ENCODE peak calls at places on chromosomes 3 and 15, in seven cellular contexts. E is NCI-H1105; X is GM19239; Q is iris pigment epithelial cell; D is A172; Z is transverse colon; G is CD8-positive, alpha-beta memory T cell. T is an unnamed sample.

GRCh38 chr3:177694316-177694715 is 497.0 kb upstream of the TBL1XR1 start:
- DNase-seq in E (no peak), X (no peak), Q (peak), D (no peak), Z (no peak), G (no peak), T (peak)

GRCh38 chr15:51720201-51720995 is 17.1 kb downstream of the LYSMD2 start:
- DNase-seq in E (no peak), X (no peak), Q (no peak), D (no peak), Z (no peak), G (no peak), T (no peak)

GRCh38 chr15:60932051-60932915 is 296.8 kb downstream of the RORA start:
- DNase-seq in E (no peak), X (no peak), Q (peak), D (peak), Z (no peak), G (peak), T (peak)

GRCh38 chr3:186213946-186214345 is 105.1 kb upstream of the ETV5 start:
- DNase-seq in E (no peak), X (no peak), Q (peak), D (peak), Z (no peak), G (no peak), T (no peak)

GRCh38 chr15:39198044-39198625 is 382.7 kb upstream of the THBS1 start:
- DNase-seq in E (no peak), X (no peak), Q (no peak), D (no peak), Z (no peak), G (no peak), T (no peak)

GRCh38 chr3:112744825-112745566 is 101.7 kb downstream of the CD200R1L start:
- DNase-seq in E (no peak), X (no peak), Q (no peak), D (no peak), Z (no peak), G (no peak), T (no peak)

GRCh38 chr3:194268659-194269487 is 82.3 kb downstream of the CPN2 start:
- DNase-seq in E (no peak), X (no peak), Q (no peak), D (no peak), Z (peak), G (no peak), T (no peak)

GRCh38 chr3:89577517-89578252 is 470.3 kb downstream of the EPHA3 start:
- DNase-seq in E (no peak), X (no peak), Q (no peak), D (no peak), Z (no peak), G (no peak), T (no peak)

GRCh38 chr3:168803536-168803935 is 707.8 kb upstream of the GOLIM4 start:
- DNase-seq in E (no peak), X (no peak), Q (peak), D (no peak), Z (no peak), G (no peak), T (peak)

GRCh38 chr3:38560996-38561717 is 65.0 kb downstream of the EXOG start:
- DNase-seq in E (no peak), X (no peak), Q (no peak), D (no peak), Z (no peak), G (no peak), T (no peak)

GRCh38 chr3:132432639-132433038 is 15.3 kb downstream of the DNAJC13 start:
- DNase-seq in E (no peak), X (no peak), Q (peak), D (peak), Z (no peak), G (no peak), T (peak)

GRCh38 chr3:95272791-95273190 is 1209.9 kb downstream of the NSUN3 start:
- DNase-seq in E (no peak), X (no peak), Q (no peak), D (no peak), Z (no peak), G (no peak), T (no peak)

GRCh38 chr3:64023187-64023860 is at the start of gene PSMD6:
- DNase-seq in E (peak), X (peak), Q (peak), D (peak), Z (peak), G (peak), T (peak)

GRCh38 chr3:112409061-112409460 is 76.1 kb downstream of the CD200 start:
- DNase-seq in E (no peak), X (no peak), Q (no peak), D (no peak), Z (no peak), G (no peak), T (no peak)

GRCh38 chr3:158127250-158128219 is 17.6 kb downstream of the RSRC1 start:
- DNase-seq in E (no peak), X (no peak), Q (peak), D (peak), Z (no peak), G (no peak), T (peak)

GRCh38 chr15:63381301-63382192 is at the start of gene CA12:
- DNase-seq in E (peak), X (no peak), Q (peak), D (no peak), Z (peak), G (no peak), T (peak)

GRCh38 chr15:70569718-70570231 is 193.6 kb downstream of the UACA start:
- DNase-seq in E (no peak), X (no peak), Q (peak), D (peak), Z (no peak), G (no peak), T (no peak)

GRCh38 chr15:91374336-91374735 is 274.3 kb downstream of the SV2B start:
- DNase-seq in E (no peak), X (no peak), Q (no peak), D (no peak), Z (no peak), G (no peak), T (no peak)

GRCh38 chr3:56812749-56813655 is 11.3 kb upstream of the ARHGEF3 start:
- DNase-seq in E (no peak), X (no peak), Q (peak), D (peak), Z (no peak), G (no peak), T (peak)

GRCh38 chr15:61227269-61228024 is 1.7 kb downstream of the RORA start:
- DNase-seq in E (peak), X (no peak), Q (peak), D (peak), Z (no peak), G (no peak), T (peak)

GRCh38 chr15:37771462-37771861 is 163.0 kb upstream of the TMCO5A start:
- DNase-seq in E (no peak), X (no peak), Q (peak), D (peak), Z (no peak), G (no peak), T (peak)

GRCh38 chr3:34033840-34034239 is 235.4 kb downstream of the PDCD6IP start:
- DNase-seq in E (no peak), X (no peak), Q (no peak), D (no peak), Z (no peak), G (no peak), T (no peak)

GRCh38 chr15:83160741-83161140 is 46.9 kb downstream of the HDGFL3 start:
- DNase-seq in E (no peak), X (no peak), Q (no peak), D (no peak), Z (no peak), G (no peak), T (no peak)

GRCh38 chr3:41267975-41268640 is 68.8 kb downstream of the CTNNB1 start:
- DNase-seq in E (no peak), X (no peak), Q (peak), D (peak), Z (no peak), G (no peak), T (peak)

GRCh38 chr15:87816811-87817210 is 439.7 kb downstream of the NTRK3 start:
- DNase-seq in E (no peak), X (no peak), Q (peak), D (peak), Z (no peak), G (no peak), T (peak)

GRCh38 chr3:87084868-87085267 is 93.9 kb upstream of the VGLL3 start:
- DNase-seq in E (no peak), X (no peak), Q (peak), D (no peak), Z (no peak), G (no peak), T (peak)

GRCh38 chr3:187291001-187291511 is 481 bp downstream of the MASP1 start:
- DNase-seq in E (no peak), X (no peak), Q (peak), D (no peak), Z (no peak), G (no peak), T (peak)

GRCh38 chr3:68878962-68879361 is 53.4 kb downstream of the TAFA4 start:
- DNase-seq in E (no peak), X (no peak), Q (no peak), D (no peak), Z (no peak), G (no peak), T (no peak)

GRCh38 chr15:26767169-26767670 is 5.6 kb downstream of the GABRB3 start:
- DNase-seq in E (no peak), X (no peak), Q (no peak), D (no peak), Z (no peak), G (no peak), T (no peak)

GRCh38 chr15:31208804-31209203 is 107.3 kb upstream of the TRPM1 start:
- DNase-seq in E (no peak), X (no peak), Q (no peak), D (no peak), Z (no peak), G (no peak), T (no peak)

GRCh38 chr3:154285221-154285620 is 39.1 kb downstream of the DHX36 start:
- DNase-seq in E (no peak), X (no peak), Q (no peak), D (no peak), Z (no peak), G (no peak), T (no peak)